ENCODE peak calls at places on chromosomes 7 and 10, in five cellular contexts. L is HepG2, P is GM12878, O is NT2/D1, C is H1. V is an unnamed sample.
A peak's percentile ranks its signal among the peaks of the same experiment; 100 is the strongest.

GRCh38 chr7:25028370-25028971 is 48.5 kb upstream of the OSBPL3 start:
- DNase-seq in L (peak; percentile 76), P (no peak), O (no peak), C (no peak), V (no peak)

GRCh38 chr7:74453321-74454011 is at the start of gene GTF2IRD1:
- DNase-seq in L (peak; percentile 73), P (no peak), O (peak; percentile 61), C (no peak), V (peak; percentile 87)

GRCh38 chr10:79019961-79020491 is 48.7 kb upstream of the ZMIZ1 start:
- DNase-seq in L (peak; percentile 60), P (no peak), O (no peak), C (no peak), V (no peak)

GRCh38 chr7:132750056-132750455 is 173.8 kb upstream of the PLXNA4 start:
- DNase-seq in L (no peak), P (no peak), O (no peak), C (no peak), V (no peak)

GRCh38 chr7:137925091-137925490 is 76.8 kb downstream of the CREB3L2 start:
- DNase-seq in L (no peak), P (no peak), O (no peak), C (no peak), V (no peak)

GRCh38 chr10:74114041-74114448 is 36.6 kb downstream of the AP3M1 start:
- DNase-seq in L (no peak), P (no peak), O (no peak), C (no peak), V (no peak)

GRCh38 chr7:27587429-27587828 is 75.3 kb downstream of the HIBADH start:
- DNase-seq in L (no peak), P (no peak), O (no peak), C (no peak), V (no peak)

GRCh38 chr7:131543298-131543697 is 13.1 kb downstream of the PODXL start:
- DNase-seq in L (no peak), P (no peak), O (no peak), C (no peak), V (no peak)

GRCh38 chr7:17019106-17019505 is 137.3 kb upstream of the AGR3 start:
- DNase-seq in L (no peak), P (no peak), O (no peak), C (no peak), V (no peak)

GRCh38 chr10:15515207-15515606 is 144.1 kb upstream of the FAM171A1 start:
- DNase-seq in L (no peak), P (no peak), O (no peak), C (no peak), V (no peak)

GRCh38 chr7:26413007-26413691 is 121.5 kb downstream of the SNX10 start:
- DNase-seq in L (no peak), P (no peak), O (no peak), C (no peak), V (no peak)

GRCh38 chr7:149495785-149496641 is 1.6 kb downstream of the ZNF746 start:
- DNase-seq in L (peak; percentile 54), P (no peak), O (no peak), C (no peak), V (no peak)

GRCh38 chr10:103828107-103828506 is 27.3 kb downstream of the SH3PXD2A start:
- DNase-seq in L (no peak), P (no peak), O (no peak), C (no peak), V (no peak)

GRCh38 chr7:87458148-87458547 is 17.3 kb downstream of the ABCB4 start:
- DNase-seq in L (peak; percentile 49), P (no peak), O (no peak), C (no peak), V (no peak)

GRCh38 chr7:138935438-138936079 is 45.6 kb downstream of the KIAA1549 start:
- DNase-seq in L (no peak), P (no peak), O (no peak), C (no peak), V (peak; percentile 74)

GRCh38 chr7:23293500-23294073 is 5.6 kb upstream of the MALSU1 start:
- DNase-seq in L (peak; percentile 97), P (no peak), O (no peak), C (no peak), V (no peak)

GRCh38 chr7:158061884-158062656 is 525.6 kb downstream of the PTPRN2 start:
- DNase-seq in L (no peak), P (no peak), O (no peak), C (no peak), V (no peak)

GRCh38 chr7:103445228-103446020 is 583 bp downstream of the SLC26A5 start:
- DNase-seq in L (no peak), P (no peak), O (no peak), C (no peak), V (no peak)

GRCh38 chr7:107145072-107145838 is 23.5 kb upstream of the HBP1 start:
- DNase-seq in L (no peak), P (no peak), O (no peak), C (no peak), V (no peak)
- TF ChIP-seq SUZ12 in L (no peak), P (no peak), O (no peak), C (no peak), V (no peak)

DNA sequence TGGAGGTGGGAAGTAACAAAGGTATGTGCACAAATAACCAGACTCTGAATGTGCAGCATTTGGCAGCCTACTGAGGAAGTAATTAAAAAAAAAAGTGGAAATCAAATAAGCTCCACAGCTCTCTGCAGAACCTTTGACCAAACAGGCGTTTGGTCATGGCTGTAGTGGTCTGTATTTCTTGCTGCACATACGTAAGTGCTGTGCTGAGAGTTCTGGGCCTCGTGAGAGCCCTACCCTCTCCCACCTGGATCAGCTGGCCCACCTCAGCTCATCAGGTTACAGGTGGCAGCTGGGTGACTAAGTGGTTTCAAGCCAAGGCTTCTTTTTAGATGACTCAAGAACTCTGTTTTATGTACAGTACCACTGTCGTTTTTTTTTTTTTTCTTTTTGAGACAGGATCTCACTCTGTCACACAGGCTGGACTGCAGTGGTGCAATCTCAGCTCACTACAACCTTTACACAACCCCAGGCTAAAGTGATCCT is 178.2 kb upstream of the KLF6 start:
- DNase-seq in L (no peak), P (no peak), O (no peak), C (no peak), V (no peak)
- TF ChIP-seq SUZ12 in L (no peak), P (no peak), O (no peak), C (no peak), V (no peak)

DNA sequence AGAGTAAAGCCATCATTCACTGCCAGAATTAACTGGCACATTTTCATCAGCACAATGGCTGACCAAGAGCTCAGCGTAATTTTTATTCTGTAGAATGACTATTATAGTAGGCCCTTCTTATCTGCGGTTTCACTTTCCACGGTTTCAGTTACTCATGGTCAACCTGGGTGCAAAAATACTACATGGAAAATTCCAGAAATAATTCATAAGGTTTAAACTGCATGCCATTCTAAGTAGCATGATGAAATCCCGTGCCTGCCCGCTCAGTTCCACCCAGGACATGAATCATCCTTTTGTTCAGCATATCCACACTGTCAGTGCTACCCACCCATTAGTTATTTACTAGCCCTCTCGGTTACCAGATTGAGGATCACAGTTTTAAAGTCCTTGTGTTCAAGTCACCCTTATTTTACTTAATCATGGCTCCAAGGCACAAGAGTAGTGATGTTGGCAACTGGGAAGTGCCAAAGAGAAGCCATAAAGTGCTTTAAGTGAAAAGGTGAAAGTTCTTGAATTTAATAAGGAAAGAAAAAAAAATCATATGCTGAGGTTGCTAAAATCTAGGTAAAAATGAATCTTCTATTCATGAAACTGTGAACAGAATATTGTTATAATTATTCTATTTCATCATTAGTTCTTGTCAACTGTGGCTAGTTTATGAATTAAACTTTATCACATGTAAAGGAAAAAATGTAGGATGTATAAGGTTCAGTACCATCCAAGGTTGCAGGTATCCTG is 204.9 kb downstream of the DOCK4 start:
- DNase-seq in L (peak; percentile 26), P (no peak), O (no peak), C (no peak), V (no peak)
- TF ChIP-seq SUZ12 in L (no peak), P (no peak), O (no peak), C (no peak), V (no peak)

DNA sequence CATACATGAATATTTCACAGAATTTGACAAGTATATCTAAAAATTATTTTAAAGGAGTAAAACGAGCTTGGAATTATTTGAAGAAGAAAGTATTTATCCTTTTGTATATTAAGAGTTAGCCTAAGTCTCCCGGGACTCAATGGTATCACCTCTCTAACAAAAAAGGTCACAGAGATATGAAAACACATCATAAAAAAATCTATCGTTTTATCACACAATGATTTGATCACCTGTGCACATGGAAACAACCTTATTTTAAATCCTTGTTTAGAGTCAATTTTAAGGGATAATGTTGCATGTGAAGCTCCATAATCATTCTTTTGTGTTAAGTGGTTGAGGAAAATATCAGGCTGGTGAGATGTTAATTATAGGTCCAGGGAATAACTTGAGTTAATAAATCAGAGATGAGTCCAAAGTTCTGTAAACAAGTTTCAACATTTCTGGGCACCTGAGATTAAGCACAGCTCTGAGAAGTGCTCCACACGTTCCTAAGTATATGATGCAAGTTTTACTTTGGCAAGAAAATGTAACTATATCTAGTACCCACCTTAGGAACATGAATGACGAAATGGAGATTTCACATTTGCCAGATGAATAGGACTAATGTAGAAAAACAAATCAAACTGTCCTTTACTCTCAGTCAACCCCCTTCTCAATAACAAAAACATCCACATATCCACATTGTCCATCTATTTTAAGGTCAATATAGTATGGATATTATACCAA is 148.5 kb upstream of the AKR1E2 start:
- DNase-seq in L (no peak), P (no peak), O (no peak), C (no peak), V (no peak)
- TF ChIP-seq SUZ12 in L (no peak), P (no peak), O (no peak), C (no peak), V (no peak)

GRCh38 chr10:110498982-110499795 is 1.5 kb downstream of the DUSP5 start:
- DNase-seq in L (peak; percentile 21), P (peak; percentile 72), O (no peak), C (peak; percentile 47), V (no peak)

GRCh38 chr10:110501142-110501937 is 3.6 kb downstream of the DUSP5 start:
- DNase-seq in L (peak; percentile 59), P (peak; percentile 82), O (no peak), C (no peak), V (peak; percentile 73)

GRCh38 chr10:110502072-110502845 is 4.6 kb downstream of the DUSP5 start:
- DNase-seq in L (no peak), P (no peak), O (no peak), C (no peak), V (no peak)

GRCh38 chr10:110499796-110500514 is 2.2 kb downstream of the DUSP5 start:
- DNase-seq in L (no peak), P (no peak), O (no peak), C (no peak), V (no peak)

DNA sequence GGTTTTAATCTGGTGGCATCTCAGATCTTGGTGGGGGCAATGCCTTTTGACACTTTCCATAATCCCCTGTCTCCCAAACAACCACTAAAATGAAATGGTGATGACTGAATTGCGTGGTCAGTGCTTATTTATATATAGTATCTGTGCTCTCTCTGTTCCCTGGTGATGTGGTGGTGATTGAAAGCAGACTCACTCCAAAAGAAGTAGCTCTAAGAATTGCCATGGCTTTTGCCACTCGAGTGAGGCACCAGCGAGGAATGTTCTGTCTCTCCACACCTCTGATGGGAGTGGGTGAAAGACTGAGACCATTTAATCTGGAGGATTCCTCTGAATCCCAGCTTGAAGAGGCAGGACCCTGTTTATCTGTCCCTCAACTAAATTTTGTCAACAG is 2.8 kb downstream of the DUSP5 start:
- DNase-seq in L (no peak), P (no peak), O (no peak), C (no peak), V (no peak)
- TF ChIP-seq SUZ12 in L (no peak), P (no peak), O (no peak), C (no peak), V (no peak)

GRCh38 chr10:3681642-3682554 is 103.1 kb downstream of the KLF6 start:
- DNase-seq in L (no peak), P (no peak), O (no peak), C (no peak), V (no peak)
- TF ChIP-seq SUZ12 in L (no peak), P (no peak), O (no peak), C (no peak), V (no peak)